ENCODE peak calls at places on chromosomes 16 and 17, in eight cellular contexts. One of them, this sample, is unnamed.

GRCh38 chr17:10172241-10172741 is 26.1 kb downstream of the GAS7 start:
- DNase-seq in IMR-90: peak; percentile 37
- DNase-seq in HL-60: peak; percentile 61
- DNase-seq in fibroblast of lung: no peak
- DNase-seq in cardiac muscle cell: peak; percentile 52
- DNase-seq in neuronal stem cell: no peak
- DNase-seq in A549: no peak
- DNase-seq in esophagus squamous epithelium: no peak
- DNase-seq in this sample: no peak

GRCh38 chr16:73298562-73298961 is 250.6 kb upstream of the ZFHX3 start:
- DNase-seq in neuronal stem cell: no peak
- DNase-seq in HL-60: no peak
- DNase-seq in esophagus squamous epithelium: no peak
- DNase-seq in cardiac muscle cell: peak; percentile 52
- DNase-seq in IMR-90: peak; percentile 61
- DNase-seq in fibroblast of lung: peak; percentile 36
- DNase-seq in A549: no peak
- DNase-seq in this sample: no peak

GRCh38 chr16:88673685-88674398 is 11.0 kb upstream of the MVD start:
- DNase-seq in HL-60: no peak
- DNase-seq in neuronal stem cell: no peak
- DNase-seq in fibroblast of lung: no peak
- DNase-seq in esophagus squamous epithelium: no peak
- DNase-seq in A549: no peak
- DNase-seq in IMR-90: no peak
- DNase-seq in cardiac muscle cell: no peak
- DNase-seq in this sample: no peak

GRCh38 chr16:87860553-87861299 is 8.6 kb downstream of the SLC7A5 start:
- DNase-seq in cardiac muscle cell: peak; percentile 56
- DNase-seq in fibroblast of lung: peak; percentile 81
- DNase-seq in esophagus squamous epithelium: no peak
- DNase-seq in HL-60: no peak
- DNase-seq in A549: peak; percentile 27
- DNase-seq in neuronal stem cell: no peak
- DNase-seq in IMR-90: peak; percentile 78
- DNase-seq in this sample: no peak

GRCh38 chr17:77681820-77682219 is 276.7 kb upstream of the TNRC6C start:
- DNase-seq in IMR-90: peak; percentile 1
- DNase-seq in fibroblast of lung: peak; percentile 4
- DNase-seq in neuronal stem cell: no peak
- DNase-seq in esophagus squamous epithelium: no peak
- DNase-seq in A549: no peak
- DNase-seq in HL-60: no peak
- DNase-seq in cardiac muscle cell: peak; percentile 59
- DNase-seq in this sample: peak; percentile 55

GRCh38 chr17:46813920-46814319 is 4.6 kb downstream of the WNT3 start:
- DNase-seq in fibroblast of lung: no peak
- DNase-seq in HL-60: no peak
- DNase-seq in esophagus squamous epithelium: no peak
- DNase-seq in A549: no peak
- DNase-seq in cardiac muscle cell: no peak
- DNase-seq in neuronal stem cell: no peak
- DNase-seq in IMR-90: no peak
- DNase-seq in this sample: no peak

GRCh38 chr16:57209780-57210179 is 23.7 kb downstream of the RSPRY1 start:
- DNase-seq in cardiac muscle cell: no peak
- DNase-seq in IMR-90: no peak
- DNase-seq in HL-60: no peak
- DNase-seq in fibroblast of lung: no peak
- DNase-seq in esophagus squamous epithelium: no peak
- DNase-seq in A549: no peak
- DNase-seq in neuronal stem cell: no peak
- DNase-seq in this sample: no peak

GRCh38 chr17:45868276-45868675 is 23.6 kb downstream of the SPPL2C start:
- DNase-seq in HL-60: no peak
- DNase-seq in cardiac muscle cell: peak; percentile 35
- DNase-seq in fibroblast of lung: no peak
- DNase-seq in IMR-90: no peak
- DNase-seq in esophagus squamous epithelium: no peak
- DNase-seq in A549: no peak
- DNase-seq in neuronal stem cell: no peak
- DNase-seq in this sample: no peak

GRCh38 chr17:75755205-75755901 is 9.6 kb downstream of the GALK1 start:
- DNase-seq in fibroblast of lung: no peak
- DNase-seq in IMR-90: no peak
- DNase-seq in esophagus squamous epithelium: no peak
- DNase-seq in A549: no peak
- DNase-seq in neuronal stem cell: no peak
- DNase-seq in cardiac muscle cell: no peak
- DNase-seq in HL-60: no peak
- DNase-seq in this sample: no peak

GRCh38 chr17:75755990-75756389 is 9.0 kb downstream of the GALK1 start:
- DNase-seq in neuronal stem cell: no peak
- DNase-seq in IMR-90: no peak
- DNase-seq in esophagus squamous epithelium: no peak
- DNase-seq in A549: no peak
- DNase-seq in cardiac muscle cell: no peak
- DNase-seq in HL-60: peak; percentile 26
- DNase-seq in fibroblast of lung: no peak
- DNase-seq in this sample: no peak

GRCh38 chr17:75753193-75753513 is 11.8 kb downstream of the GALK1 start:
- DNase-seq in A549: no peak
- DNase-seq in neuronal stem cell: no peak
- DNase-seq in HL-60: no peak
- DNase-seq in IMR-90: no peak
- DNase-seq in cardiac muscle cell: no peak
- DNase-seq in fibroblast of lung: no peak
- DNase-seq in esophagus squamous epithelium: no peak
- DNase-seq in this sample: no peak

GRCh38 chr17:75753514-75754377 is 11.2 kb downstream of the GALK1 start:
- DNase-seq in A549: no peak
- DNase-seq in HL-60: peak; percentile 59
- DNase-seq in IMR-90: peak; percentile 56
- DNase-seq in neuronal stem cell: peak; percentile 63
- DNase-seq in fibroblast of lung: peak; percentile 61
- DNase-seq in cardiac muscle cell: peak; percentile 82
- DNase-seq in esophagus squamous epithelium: no peak
- DNase-seq in this sample: no peak

DNA sequence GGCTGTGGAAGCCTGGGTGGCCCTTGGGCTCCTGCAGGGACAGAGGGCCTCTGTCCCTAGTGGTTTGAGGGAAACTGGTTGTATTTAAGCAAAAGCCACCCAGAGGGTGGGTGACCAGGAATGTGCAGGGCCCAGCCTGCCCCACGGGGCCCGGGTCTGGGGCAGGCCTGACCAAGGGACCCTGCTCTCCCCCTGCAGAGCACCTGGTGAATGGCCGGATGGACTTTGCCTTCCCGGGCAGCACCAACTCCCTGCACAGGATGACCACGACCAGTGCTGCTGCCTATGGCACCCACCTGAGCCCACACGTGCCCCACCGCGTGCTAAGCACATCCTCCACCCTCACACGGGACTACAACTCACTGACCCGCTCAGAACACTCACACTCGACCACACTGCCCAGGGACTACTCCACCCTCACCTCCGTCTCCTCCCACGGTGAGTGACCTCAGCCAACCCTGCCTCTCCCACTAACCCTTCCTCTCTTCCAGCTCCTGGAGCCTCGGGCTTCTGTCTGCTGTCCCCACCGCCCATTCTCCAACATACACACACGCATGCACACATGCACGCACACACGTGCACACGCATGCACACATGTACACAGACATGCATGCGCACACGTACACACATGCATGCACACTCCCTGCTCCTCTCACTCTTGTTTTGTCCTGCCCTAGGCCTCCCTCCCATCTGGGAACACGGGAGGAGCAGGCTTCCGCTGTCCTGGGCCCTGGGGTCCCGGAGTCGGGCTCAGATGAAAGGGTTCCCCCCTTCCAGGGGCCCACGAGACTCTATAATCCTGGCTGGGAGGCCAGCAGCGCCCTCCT is 10.4 kb downstream of the GALK1 start:
- DNase-seq in cardiac muscle cell: no peak
- DNase-seq in HL-60: no peak
- DNase-seq in esophagus squamous epithelium: no peak
- DNase-seq in fibroblast of lung: no peak
- DNase-seq in IMR-90: no peak
- DNase-seq in A549: no peak
- DNase-seq in neuronal stem cell: no peak
- DNase-seq in this sample: no peak
- H3K4me3 ChIP-seq in cardiac muscle cell: no peak overlapping the region
- H3K4me3 ChIP-seq in HL-60: no peak overlapping the region
- H3K4me3 ChIP-seq in esophagus squamous epithelium: peak overlapping the region; percentile 66
- H3K4me3 ChIP-seq in fibroblast of lung: no peak overlapping the region
- H3K4me3 ChIP-seq in IMR-90: no peak overlapping the region
- H3K4me3 ChIP-seq in A549: no peak overlapping the region
- H3K4me3 ChIP-seq in neuronal stem cell: no peak overlapping the region
- H3K4me3 ChIP-seq in this sample: peak overlapping the region; percentile 71

GRCh38 chr17:81854974-81855774 is 5.2 kb downstream of the P4HB start:
- DNase-seq in fibroblast of lung: peak; percentile 28
- DNase-seq in IMR-90: no peak
- DNase-seq in A549: no peak
- DNase-seq in neuronal stem cell: no peak
- DNase-seq in esophagus squamous epithelium: no peak
- DNase-seq in HL-60: peak; percentile 55
- DNase-seq in cardiac muscle cell: no peak
- DNase-seq in this sample: no peak

GRCh38 chr17:81859906-81860755 is at the start of gene P4HB:
- DNase-seq in cardiac muscle cell: peak; percentile 14
- DNase-seq in neuronal stem cell: no peak
- DNase-seq in A549: no peak
- DNase-seq in fibroblast of lung: no peak
- DNase-seq in HL-60: no peak
- DNase-seq in IMR-90: no peak
- DNase-seq in esophagus squamous epithelium: no peak
- DNase-seq in this sample: no peak

GRCh38 chr17:81860756-81861568 is 627 bp upstream of the P4HB start:
- DNase-seq in fibroblast of lung: peak; percentile 100
- DNase-seq in cardiac muscle cell: peak; percentile 100
- DNase-seq in HL-60: peak; percentile 100
- DNase-seq in IMR-90: peak; percentile 100
- DNase-seq in neuronal stem cell: peak; percentile 100
- DNase-seq in A549: peak; percentile 100
- DNase-seq in esophagus squamous epithelium: peak; percentile 96
- DNase-seq in this sample: peak; percentile 99

GRCh38 chr17:81858967-81859905 is 1.1 kb downstream of the P4HB start:
- DNase-seq in IMR-90: no peak
- DNase-seq in cardiac muscle cell: peak; percentile 31
- DNase-seq in A549: no peak
- DNase-seq in fibroblast of lung: no peak
- DNase-seq in esophagus squamous epithelium: no peak
- DNase-seq in HL-60: peak; percentile 32
- DNase-seq in neuronal stem cell: no peak
- DNase-seq in this sample: no peak

DNA sequence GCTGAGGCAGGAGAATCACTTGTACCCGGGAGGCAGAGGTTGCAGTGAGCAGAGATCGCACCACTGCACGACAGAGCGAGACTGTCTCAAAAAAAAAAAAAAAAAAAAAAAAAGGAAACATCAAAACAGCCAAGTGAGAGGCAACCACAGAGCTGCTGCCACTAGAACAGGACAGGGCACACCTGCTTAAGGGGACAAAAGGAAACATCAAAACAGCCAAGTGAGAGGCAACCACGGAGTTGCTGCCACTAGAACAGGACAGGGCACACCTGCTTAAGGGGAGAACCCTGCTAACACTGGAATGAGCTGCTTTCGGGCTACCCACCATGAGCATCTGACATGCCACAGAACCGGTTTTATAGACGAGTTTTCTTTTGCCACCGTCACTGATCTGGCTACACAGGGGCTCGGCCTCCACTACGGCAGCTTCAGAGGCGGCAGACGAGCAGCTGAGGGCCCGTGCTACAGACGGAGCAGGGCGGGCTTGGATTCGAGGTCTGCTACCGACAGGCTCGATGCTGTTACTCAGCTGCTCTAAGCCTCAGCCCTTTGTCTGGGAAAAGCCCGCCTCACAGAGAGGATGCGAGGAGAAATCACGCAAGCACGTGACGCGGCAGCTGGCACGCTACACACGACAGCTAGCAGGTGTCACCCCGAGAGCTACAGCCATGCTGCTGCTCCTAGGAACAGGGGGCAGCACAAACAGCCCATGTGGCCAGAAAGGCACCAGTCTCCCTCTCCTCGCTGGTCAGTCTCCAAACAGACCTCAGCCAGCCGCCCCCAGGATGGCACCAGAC is 2.0 kb downstream of the P4HB start:
- DNase-seq in neuronal stem cell: no peak
- DNase-seq in fibroblast of lung: no peak
- DNase-seq in A549: no peak
- DNase-seq in cardiac muscle cell: no peak
- DNase-seq in esophagus squamous epithelium: no peak
- DNase-seq in HL-60: peak; percentile 68
- DNase-seq in IMR-90: no peak
- DNase-seq in this sample: no peak
- H3K27ac ChIP-seq in neuronal stem cell: no peak overlapping the region
- H3K27ac ChIP-seq in fibroblast of lung: peak overlapping the region; percentile 2
- H3K27ac ChIP-seq in A549: no peak overlapping the region
- H3K27ac ChIP-seq in cardiac muscle cell: no peak overlapping the region
- H3K27ac ChIP-seq in esophagus squamous epithelium: peak overlapping the region; percentile 99
- H3K27ac ChIP-seq in HL-60: peak overlapping the region; percentile 91
- H3K27ac ChIP-seq in IMR-90: no peak overlapping the region
- H3K27ac ChIP-seq in this sample: no peak overlapping the region

DNA sequence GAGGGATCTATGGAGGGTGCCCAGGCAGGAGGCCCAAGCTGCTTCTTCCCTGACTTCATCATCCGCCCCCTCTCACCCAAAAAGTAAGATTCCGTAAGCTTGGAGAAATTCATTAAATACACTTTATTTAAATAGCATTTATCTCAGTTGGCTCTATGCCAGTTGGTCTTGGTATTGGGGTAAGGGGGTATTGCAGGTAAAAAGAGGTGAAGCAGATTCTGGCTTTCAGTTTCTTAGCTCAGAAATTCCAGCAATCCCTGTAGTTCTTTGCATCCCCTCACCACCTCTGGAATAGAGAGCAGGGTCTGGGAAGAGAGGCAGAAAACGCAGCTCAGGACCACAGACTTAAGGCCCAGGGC is 750 bp upstream of the ALDOC start:
- DNase-seq in IMR-90: no peak
- DNase-seq in cardiac muscle cell: no peak
- DNase-seq in fibroblast of lung: no peak
- DNase-seq in HL-60: no peak
- DNase-seq in esophagus squamous epithelium: no peak
- DNase-seq in neuronal stem cell: no peak
- DNase-seq in A549: no peak
- DNase-seq in this sample: no peak
- H3K4me3 ChIP-seq in IMR-90: no peak overlapping the region
- H3K4me3 ChIP-seq in cardiac muscle cell: no peak overlapping the region
- H3K4me3 ChIP-seq in fibroblast of lung: no peak overlapping the region
- H3K4me3 ChIP-seq in HL-60: no peak overlapping the region
- H3K4me3 ChIP-seq in esophagus squamous epithelium: no peak overlapping the region
- H3K4me3 ChIP-seq in neuronal stem cell: no peak overlapping the region
- H3K4me3 ChIP-seq in A549: no peak overlapping the region
- H3K4me3 ChIP-seq in this sample: no peak overlapping the region

DNA sequence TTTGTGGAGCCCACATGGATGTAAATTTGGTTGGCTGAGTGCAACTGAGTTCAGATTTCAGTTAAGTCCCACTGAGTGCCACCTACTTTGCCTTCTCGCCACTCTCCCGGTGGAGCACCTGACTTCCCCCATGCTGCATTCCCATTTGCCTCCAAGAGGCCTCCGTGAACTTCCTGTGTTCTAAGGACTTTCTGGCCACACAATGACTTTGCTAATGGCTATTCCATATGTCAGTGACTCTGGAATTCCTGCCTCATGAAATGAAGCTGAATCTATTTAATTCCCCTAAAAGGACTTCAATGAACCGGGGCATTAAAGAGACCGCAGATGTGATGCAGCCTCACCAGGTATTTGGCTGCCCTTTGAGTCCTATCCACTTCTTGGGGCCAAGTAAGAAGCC is 29.9 kb downstream of the ABCC12 start:
- DNase-seq in cardiac muscle cell: no peak
- DNase-seq in neuronal stem cell: no peak
- DNase-seq in fibroblast of lung: peak; percentile 48
- DNase-seq in IMR-90: no peak
- DNase-seq in HL-60: no peak
- DNase-seq in esophagus squamous epithelium: no peak
- DNase-seq in A549: no peak
- DNase-seq in this sample: no peak
- H3K27ac ChIP-seq in cardiac muscle cell: no peak overlapping the region
- H3K27ac ChIP-seq in neuronal stem cell: no peak overlapping the region
- H3K27ac ChIP-seq in fibroblast of lung: no peak overlapping the region
- H3K27ac ChIP-seq in IMR-90: no peak overlapping the region
- H3K27ac ChIP-seq in HL-60: no peak overlapping the region
- H3K27ac ChIP-seq in esophagus squamous epithelium: no peak overlapping the region
- H3K27ac ChIP-seq in A549: peak overlapping the region; percentile 89
- H3K27ac ChIP-seq in this sample: no peak overlapping the region

This sample was measured in ascending aorta.